ENCODE peak calls at places on chromosome 10, in four cellular contexts. One of them, this sample, is unnamed.

GRCh38 chr10:351770-352318 is 216.6 kb downstream of the ZMYND11 start:
- DNase-seq in HCT116: no peak
- DNase-seq in RWPE1: no peak
- DNase-seq in uterus: no peak
- DNase-seq in this sample: no peak

GRCh38 chr10:115827180-115827579 is 445.8 kb downstream of the GFRA1 start:
- DNase-seq in HCT116: no peak
- DNase-seq in RWPE1: no peak
- DNase-seq in uterus: no peak
- DNase-seq in this sample: no peak

GRCh38 chr10:48533951-48534720 is 70.7 kb downstream of the ARHGAP22 start:
- DNase-seq in HCT116: no peak
- DNase-seq in RWPE1: no peak
- DNase-seq in uterus: no peak
- DNase-seq in this sample: no peak

GRCh38 chr10:52226448-52226847 is 87.6 kb upstream of the DKK1 start:
- DNase-seq in HCT116: no peak
- DNase-seq in RWPE1: peak
- DNase-seq in uterus: no peak
- DNase-seq in this sample: no peak

GRCh38 chr10:13803566-13804554 is 217.1 kb downstream of the PRPF18 start:
- DNase-seq in HCT116: no peak
- DNase-seq in RWPE1: no peak
- DNase-seq in uterus: no peak
- DNase-seq in this sample: no peak

GRCh38 chr10:94138391-94138790 is 144.7 kb downstream of the PLCE1 start:
- DNase-seq in HCT116: no peak
- DNase-seq in RWPE1: no peak
- DNase-seq in uterus: no peak
- DNase-seq in this sample: no peak

GRCh38 chr10:126571203-126571602 is 99.3 kb downstream of the C10orf90 start:
- DNase-seq in HCT116: no peak
- DNase-seq in RWPE1: no peak
- DNase-seq in uterus: no peak
- DNase-seq in this sample: no peak

GRCh38 chr10:16904619-16905018 is 87.4 kb upstream of the RSU1 start:
- DNase-seq in HCT116: no peak
- DNase-seq in RWPE1: no peak
- DNase-seq in uterus: no peak
- DNase-seq in this sample: no peak

GRCh38 chr10:33335550-33335799 is 1.0 kb upstream of the NRP1 start:
- DNase-seq in HCT116: no peak
- DNase-seq in RWPE1: peak
- DNase-seq in uterus: no peak
- DNase-seq in this sample: no peak

GRCh38 chr10:108783897-108784296 is 1139.4 kb downstream of the XPNPEP1 start:
- DNase-seq in HCT116: peak
- DNase-seq in RWPE1: no peak
- DNase-seq in uterus: no peak
- DNase-seq in this sample: no peak

GRCh38 chr10:599767-600166 is 89.7 kb downstream of the DIP2C start:
- DNase-seq in HCT116: no peak
- DNase-seq in RWPE1: no peak
- DNase-seq in uterus: no peak
- DNase-seq in this sample: no peak

GRCh38 chr10:5559642-5560141 is 34.9 kb downstream of the CALML3 start:
- DNase-seq in HCT116: no peak
- DNase-seq in RWPE1: no peak
- DNase-seq in uterus: peak
- DNase-seq in this sample: no peak

GRCh38 chr10:127234306-127234800 is 38.0 kb upstream of the INSYN2A start:
- DNase-seq in HCT116: no peak
- DNase-seq in RWPE1: no peak
- DNase-seq in uterus: no peak
- DNase-seq in this sample: no peak

GRCh38 chr10:48465860-48466521 is 138.9 kb downstream of the ARHGAP22 start:
- DNase-seq in HCT116: no peak
- DNase-seq in RWPE1: no peak
- DNase-seq in uterus: no peak
- DNase-seq in this sample: peak

GRCh38 chr10:132337019-132337418 is 5.0 kb downstream of the LRRC27 start:
- DNase-seq in HCT116: no peak
- DNase-seq in RWPE1: no peak
- DNase-seq in uterus: no peak
- DNase-seq in this sample: no peak

GRCh38 chr10:29922226-29922625 is 137.2 kb downstream of the JCAD start:
- DNase-seq in HCT116: no peak
- DNase-seq in RWPE1: no peak
- DNase-seq in uterus: no peak
- DNase-seq in this sample: no peak

GRCh38 chr10:58318346-58318745 is 16.5 kb upstream of the UBE2D1 start:
- DNase-seq in HCT116: no peak
- DNase-seq in RWPE1: no peak
- DNase-seq in uterus: no peak
- DNase-seq in this sample: no peak

GRCh38 chr10:34494012-34494411 is 321.1 kb downstream of the PARD3 start:
- DNase-seq in HCT116: no peak
- DNase-seq in RWPE1: peak
- DNase-seq in uterus: no peak
- DNase-seq in this sample: no peak

GRCh38 chr10:43923328-43923727 is 274.6 kb upstream of the ZNF32 start:
- DNase-seq in HCT116: no peak
- DNase-seq in RWPE1: no peak
- DNase-seq in uterus: no peak
- DNase-seq in this sample: no peak

GRCh38 chr10:35217458-35217857 is 90.8 kb downstream of the CREM start:
- DNase-seq in HCT116: no peak
- DNase-seq in RWPE1: no peak
- DNase-seq in uterus: no peak
- DNase-seq in this sample: no peak

GRCh38 chr10:76175533-76176165 is 744.2 kb downstream of the LRMDA start:
- DNase-seq in HCT116: no peak
- DNase-seq in RWPE1: no peak
- DNase-seq in uterus: no peak
- DNase-seq in this sample: no peak

GRCh38 chr10:7956508-7956907 is 98.0 kb upstream of the GATA3 start:
- DNase-seq in HCT116: no peak
- DNase-seq in RWPE1: peak
- DNase-seq in uterus: no peak
- DNase-seq in this sample: no peak

GRCh38 chr10:124011464-124011863 is 81.9 kb downstream of the CHST15 start:
- DNase-seq in HCT116: no peak
- DNase-seq in RWPE1: no peak
- DNase-seq in uterus: no peak
- DNase-seq in this sample: no peak

GRCh38 chr10:124009616-124010015 is 83.8 kb downstream of the CHST15 start:
- DNase-seq in HCT116: no peak
- DNase-seq in RWPE1: no peak
- DNase-seq in uterus: no peak
- DNase-seq in this sample: no peak

GRCh38 chr10:124012066-124012465 is 81.3 kb downstream of the CHST15 start:
- DNase-seq in HCT116: no peak
- DNase-seq in RWPE1: no peak
- DNase-seq in uterus: no peak
- DNase-seq in this sample: no peak

GRCh38 chr10:124010024-124010423 is 83.4 kb downstream of the CHST15 start:
- DNase-seq in HCT116: no peak
- DNase-seq in RWPE1: no peak
- DNase-seq in uterus: no peak
- DNase-seq in this sample: no peak

GRCh38 chr10:124010563-124011131 is 82.8 kb downstream of the CHST15 start:
- DNase-seq in HCT116: peak
- DNase-seq in RWPE1: peak
- DNase-seq in uterus: peak
- DNase-seq in this sample: no peak
- TF ChIP-seq CTCF in HCT116: no peak
- TF ChIP-seq CTCF in RWPE1: no peak
- TF ChIP-seq CTCF in uterus: no peak
- TF ChIP-seq CTCF in this sample: no peak

DNA sequence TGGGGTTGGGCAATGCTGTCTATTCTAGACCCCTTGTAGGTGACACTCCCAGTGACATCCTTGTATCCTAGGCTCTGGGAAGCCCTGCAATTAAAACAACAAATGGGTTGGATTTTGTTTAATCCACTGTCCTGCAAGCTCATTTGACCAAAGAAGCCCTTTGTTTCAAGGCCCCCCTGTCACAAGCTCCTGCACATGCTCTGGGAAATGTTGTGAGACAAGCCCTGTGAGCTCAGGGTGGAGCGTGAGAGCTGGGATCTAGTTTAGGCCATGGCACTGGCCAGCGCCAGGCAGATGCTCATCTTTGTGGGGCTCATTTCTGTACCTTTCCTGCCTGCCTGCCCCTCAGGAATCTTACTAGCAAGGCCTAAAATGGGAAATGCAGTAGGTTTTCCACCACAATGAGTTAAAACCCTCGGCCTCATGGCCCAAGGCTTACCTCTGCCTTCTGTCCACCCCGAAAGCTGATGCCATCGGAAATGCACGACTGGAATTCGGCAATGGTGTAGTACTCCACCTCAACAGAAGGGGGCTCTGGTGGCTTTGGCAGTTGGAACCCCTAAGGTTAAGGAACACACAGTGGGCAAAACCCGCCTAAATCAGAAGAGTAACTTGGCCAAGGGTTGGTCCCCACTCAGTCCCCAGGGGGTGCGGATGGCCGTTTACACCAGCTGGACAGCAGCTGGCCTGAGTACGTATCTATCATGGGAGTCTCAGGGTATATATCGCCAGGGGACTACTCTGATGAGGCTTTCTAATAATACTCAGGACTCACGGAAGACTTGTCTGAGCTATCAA is 112.1 kb downstream of the NEURL1 start:
- DNase-seq in HCT116: peak
- DNase-seq in RWPE1: peak
- DNase-seq in uterus: peak
- DNase-seq in this sample: no peak
- H3K27ac ChIP-seq in HCT116: no peak
- H3K27ac ChIP-seq in RWPE1: peak
- H3K27ac ChIP-seq in uterus: peak
- H3K27ac ChIP-seq in this sample: no peak

DNA sequence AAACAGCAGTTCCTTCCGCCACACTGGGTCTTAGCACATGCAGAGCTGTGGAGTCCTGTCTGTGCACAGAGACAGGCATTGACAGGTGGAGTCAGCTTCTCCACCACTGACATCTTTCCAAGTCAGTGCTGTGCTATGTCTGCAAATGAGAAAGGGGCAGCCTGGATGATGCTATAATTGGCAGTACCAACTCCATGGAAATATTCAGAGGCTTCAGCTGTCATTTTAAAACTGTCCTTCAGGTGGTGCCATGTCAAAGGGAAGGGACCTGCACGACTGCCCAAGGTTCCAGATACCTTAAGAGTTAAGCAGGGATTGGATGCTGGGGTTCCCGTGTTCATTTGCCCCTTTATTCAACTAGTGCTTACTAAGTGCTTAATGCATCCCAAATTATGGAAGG is 258.0 kb upstream of the PRKCQ start:
- DNase-seq in HCT116: no peak
- DNase-seq in RWPE1: no peak
- DNase-seq in uterus: no peak
- DNase-seq in this sample: no peak
- TF ChIP-seq CTCF in HCT116: no peak
- TF ChIP-seq CTCF in RWPE1: peak
- TF ChIP-seq CTCF in uterus: no peak
- TF ChIP-seq CTCF in this sample: peak

GRCh38 chr10:79268100-79268670 is 79.1 kb upstream of the PPIF start:
- DNase-seq in HCT116: no peak
- DNase-seq in RWPE1: no peak
- DNase-seq in uterus: no peak
- DNase-seq in this sample: no peak

GRCh38 chr10:79270471-79271246 is 76.6 kb upstream of the PPIF start:
- DNase-seq in HCT116: no peak
- DNase-seq in RWPE1: no peak
- DNase-seq in uterus: no peak
- DNase-seq in this sample: no peak

GRCh38 chr10:79269443-79269842 is 77.8 kb upstream of the PPIF start:
- DNase-seq in HCT116: no peak
- DNase-seq in RWPE1: no peak
- DNase-seq in uterus: no peak
- DNase-seq in this sample: no peak

GRCh38 chr10:79268717-79269116 is 78.6 kb upstream of the PPIF start:
- DNase-seq in HCT116: no peak
- DNase-seq in RWPE1: no peak
- DNase-seq in uterus: no peak
- DNase-seq in this sample: no peak

GRCh38 chr10:79269969-79270368 is 77.3 kb upstream of the PPIF start:
- DNase-seq in HCT116: no peak
- DNase-seq in RWPE1: no peak
- DNase-seq in uterus: no peak
- DNase-seq in this sample: no peak
- H3K27ac ChIP-seq in HCT116: no peak
- H3K27ac ChIP-seq in RWPE1: peak
- H3K27ac ChIP-seq in uterus: no peak
- H3K27ac ChIP-seq in this sample: no peak

GRCh38 chr10:92573091-92573797 is 649 bp downstream of the IDE start:
- DNase-seq in HCT116: no peak
- DNase-seq in RWPE1: peak
- DNase-seq in uterus: peak
- DNase-seq in this sample: no peak
- TF ChIP-seq CTCF in HCT116: no peak
- TF ChIP-seq CTCF in RWPE1: no peak
- TF ChIP-seq CTCF in uterus: peak
- TF ChIP-seq CTCF in this sample: no peak